ENCODE peak calls at places on chromosome 9, in five cellular contexts. N is psoas muscle; R is activated naive CD4-positive, alpha-beta T cell treated with Interleukin-2 at 50 U/mL for 16 hours; K is H9; J is body of pancreas. F is an unnamed sample.

GRCh38 chr9:34253460-34253837 is 74.6 kb downstream of the UBAP1 start:
- DNase-seq in N (no peak), R (no peak), K (no peak), J (no peak), F (no peak)

GRCh38 chr9:6014668-6015270 is 655 bp downstream of the RANBP6 start:
- DNase-seq in N (no peak), R (no peak), K (no peak), J (no peak), F (no peak)

GRCh38 chr9:22829236-22829635 is 382.6 kb downstream of the DMRTA1 start:
- DNase-seq in N (no peak), R (no peak), K (no peak), J (no peak), F (no peak)

GRCh38 chr9:105864248-105864898 is 170.0 kb downstream of the TMEM38B start:
- DNase-seq in N (no peak), R (no peak), K (no peak), J (no peak), F (peak; percentile 43)

GRCh38 chr9:131361202-131361833 is 32.6 kb upstream of the PRRC2B start:
- DNase-seq in N (no peak), R (no peak), K (no peak), J (peak; percentile 29), F (no peak)

GRCh38 chr9:95991326-95991725 is 115.8 kb downstream of the ERCC6L2 start:
- DNase-seq in N (no peak), R (no peak), K (no peak), J (no peak), F (no peak)

GRCh38 chr9:113221800-113222481 is 597 bp downstream of the SLC31A1 start:
- DNase-seq in N (no peak), R (no peak), K (no peak), J (no peak), F (no peak)

GRCh38 chr9:698937-699336 is 142.6 kb upstream of the DMRT1 start:
- DNase-seq in N (no peak), R (no peak), K (no peak), J (no peak), F (no peak)

GRCh38 chr9:93483497-93483896 is 30.1 kb upstream of the FAM120AOS start:
- DNase-seq in N (no peak), R (no peak), K (no peak), J (no peak), F (no peak)

GRCh38 chr9:91817493-91818225 is 132.4 kb downstream of the ROR2 start:
- DNase-seq in N (peak; percentile 34), R (no peak), K (peak; percentile 43), J (no peak), F (peak; percentile 54)

GRCh38 chr9:94908583-94909249 is 182.2 kb downstream of the AOPEP start:
- DNase-seq in N (no peak), R (no peak), K (no peak), J (peak; percentile 42), F (no peak)

GRCh38 chr9:96505316-96505991 is 55.5 kb downstream of the HABP4 start:
- DNase-seq in N (no peak), R (no peak), K (no peak), J (no peak), F (no peak)

F was measured in islet precursor cell.